ENCODE peak calls at places on chromosomes 2 and 18, in eight cellular contexts. One of them, this sample, is unnamed.

GRCh38 chr2:10566021-10566420 is 117.9 kb upstream of the ODC1 start:
- DNase-seq in activated naive CD8-positive, alpha-beta T cell treated with anti-CD3 and anti-CD28 coated beads, Interleukin-2, amount 50 U/mL, for 24 hours: no peak
- DNase-seq in RPMI7951: no peak
- DNase-seq in dorsolateral prefrontal cortex: no peak
- DNase-seq in activated T-helper 1 cell treated with anti-CD3 and anti-CD28 coated beads, Interleukin-12 subunit alpha, Interleukin-12 subunit beta, Interleukin-2, Interleukin-4 antibody, amounts not matched to agents 30 ng/mL and 10 ng/mL and 1 ng/mL, durations not matched to agents 14 hours and 24 hours and 36 hours: no peak
- DNase-seq in Caki2: no peak
- DNase-seq in spleen: no peak
- DNase-seq in DMS153: no peak
- DNase-seq in this sample: peak; percentile 57

GRCh38 chr2:10580170-10580539 is 109.6 kb downstream of the NOL10 start:
- DNase-seq in DMS153: no peak
- DNase-seq in activated naive CD8-positive, alpha-beta T cell treated with anti-CD3 and anti-CD28 coated beads, Interleukin-2, amount 50 U/mL, for 24 hours: no peak
- DNase-seq in dorsolateral prefrontal cortex: no peak
- DNase-seq in activated T-helper 1 cell treated with anti-CD3 and anti-CD28 coated beads, Interleukin-12 subunit alpha, Interleukin-12 subunit beta, Interleukin-2, Interleukin-4 antibody, amounts not matched to agents 30 ng/mL and 10 ng/mL and 1 ng/mL, durations not matched to agents 14 hours and 24 hours and 36 hours: no peak
- DNase-seq in RPMI7951: no peak
- DNase-seq in spleen: no peak
- DNase-seq in Caki2: no peak
- DNase-seq in this sample: no peak

GRCh38 chr2:159446201-159446600 is 159.7 kb upstream of the WDSUB1 start:
- DNase-seq in Caki2: no peak
- DNase-seq in DMS153: no peak
- DNase-seq in activated T-helper 1 cell treated with anti-CD3 and anti-CD28 coated beads, Interleukin-12 subunit alpha, Interleukin-12 subunit beta, Interleukin-2, Interleukin-4 antibody, amounts not matched to agents 30 ng/mL and 10 ng/mL and 1 ng/mL, durations not matched to agents 14 hours and 24 hours and 36 hours: no peak
- DNase-seq in dorsolateral prefrontal cortex: no peak
- DNase-seq in RPMI7951: no peak
- DNase-seq in activated naive CD8-positive, alpha-beta T cell treated with anti-CD3 and anti-CD28 coated beads, Interleukin-2, amount 50 U/mL, for 24 hours: no peak
- DNase-seq in spleen: no peak
- DNase-seq in this sample: no peak

GRCh38 chr2:101921319-101921960 is 70.3 kb upstream of the IL1R2 start:
- DNase-seq in DMS153: no peak
- DNase-seq in RPMI7951: no peak
- DNase-seq in Caki2: no peak
- DNase-seq in activated naive CD8-positive, alpha-beta T cell treated with anti-CD3 and anti-CD28 coated beads, Interleukin-2, amount 50 U/mL, for 24 hours: no peak
- DNase-seq in spleen: no peak
- DNase-seq in activated T-helper 1 cell treated with anti-CD3 and anti-CD28 coated beads, Interleukin-12 subunit alpha, Interleukin-12 subunit beta, Interleukin-2, Interleukin-4 antibody, amounts not matched to agents 30 ng/mL and 10 ng/mL and 1 ng/mL, durations not matched to agents 14 hours and 24 hours and 36 hours: no peak
- DNase-seq in dorsolateral prefrontal cortex: no peak
- DNase-seq in this sample: no peak

GRCh38 chr2:220574038-220574437 is 946.6 kb downstream of the SLC4A3 start:
- DNase-seq in spleen: no peak
- DNase-seq in DMS153: no peak
- DNase-seq in activated T-helper 1 cell treated with anti-CD3 and anti-CD28 coated beads, Interleukin-12 subunit alpha, Interleukin-12 subunit beta, Interleukin-2, Interleukin-4 antibody, amounts not matched to agents 30 ng/mL and 10 ng/mL and 1 ng/mL, durations not matched to agents 14 hours and 24 hours and 36 hours: no peak
- DNase-seq in activated naive CD8-positive, alpha-beta T cell treated with anti-CD3 and anti-CD28 coated beads, Interleukin-2, amount 50 U/mL, for 24 hours: no peak
- DNase-seq in dorsolateral prefrontal cortex: no peak
- DNase-seq in RPMI7951: no peak
- DNase-seq in Caki2: no peak
- DNase-seq in this sample: no peak

GRCh38 chr2:128776461-128776971 is 457.8 kb upstream of the HS6ST1 start:
- DNase-seq in activated naive CD8-positive, alpha-beta T cell treated with anti-CD3 and anti-CD28 coated beads, Interleukin-2, amount 50 U/mL, for 24 hours: no peak
- DNase-seq in Caki2: no peak
- DNase-seq in activated T-helper 1 cell treated with anti-CD3 and anti-CD28 coated beads, Interleukin-12 subunit alpha, Interleukin-12 subunit beta, Interleukin-2, Interleukin-4 antibody, amounts not matched to agents 30 ng/mL and 10 ng/mL and 1 ng/mL, durations not matched to agents 14 hours and 24 hours and 36 hours: no peak
- DNase-seq in DMS153: no peak
- DNase-seq in spleen: peak; percentile 47
- DNase-seq in RPMI7951: no peak
- DNase-seq in dorsolateral prefrontal cortex: no peak
- DNase-seq in this sample: no peak

GRCh38 chr2:230873670-230874401 is 9.1 kb downstream of the ITM2C start:
- DNase-seq in activated T-helper 1 cell treated with anti-CD3 and anti-CD28 coated beads, Interleukin-12 subunit alpha, Interleukin-12 subunit beta, Interleukin-2, Interleukin-4 antibody, amounts not matched to agents 30 ng/mL and 10 ng/mL and 1 ng/mL, durations not matched to agents 14 hours and 24 hours and 36 hours: no peak
- DNase-seq in RPMI7951: no peak
- DNase-seq in activated naive CD8-positive, alpha-beta T cell treated with anti-CD3 and anti-CD28 coated beads, Interleukin-2, amount 50 U/mL, for 24 hours: peak; percentile 47
- DNase-seq in spleen: peak; percentile 89
- DNase-seq in dorsolateral prefrontal cortex: no peak
- DNase-seq in DMS153: no peak
- DNase-seq in Caki2: no peak
- DNase-seq in this sample: no peak

GRCh38 chr2:239978381-239978780 is 46.8 kb downstream of the NDUFA10 start:
- DNase-seq in Caki2: no peak
- DNase-seq in DMS153: no peak
- DNase-seq in spleen: no peak
- DNase-seq in activated naive CD8-positive, alpha-beta T cell treated with anti-CD3 and anti-CD28 coated beads, Interleukin-2, amount 50 U/mL, for 24 hours: no peak
- DNase-seq in RPMI7951: no peak
- DNase-seq in dorsolateral prefrontal cortex: no peak
- DNase-seq in activated T-helper 1 cell treated with anti-CD3 and anti-CD28 coated beads, Interleukin-12 subunit alpha, Interleukin-12 subunit beta, Interleukin-2, Interleukin-4 antibody, amounts not matched to agents 30 ng/mL and 10 ng/mL and 1 ng/mL, durations not matched to agents 14 hours and 24 hours and 36 hours: no peak
- DNase-seq in this sample: no peak

GRCh38 chr18:46134920-46135675 is 30.9 kb downstream of the HAUS1 start:
- DNase-seq in DMS153: no peak
- DNase-seq in spleen: no peak
- DNase-seq in RPMI7951: no peak
- DNase-seq in dorsolateral prefrontal cortex: no peak
- DNase-seq in activated naive CD8-positive, alpha-beta T cell treated with anti-CD3 and anti-CD28 coated beads, Interleukin-2, amount 50 U/mL, for 24 hours: no peak
- DNase-seq in activated T-helper 1 cell treated with anti-CD3 and anti-CD28 coated beads, Interleukin-12 subunit alpha, Interleukin-12 subunit beta, Interleukin-2, Interleukin-4 antibody, amounts not matched to agents 30 ng/mL and 10 ng/mL and 1 ng/mL, durations not matched to agents 14 hours and 24 hours and 36 hours: no peak
- DNase-seq in Caki2: no peak
- DNase-seq in this sample: peak; percentile 17

GRCh38 chr2:108268001-108268400 is 20.7 kb upstream of the SULT1C2 start:
- DNase-seq in Caki2: peak; percentile 83
- DNase-seq in activated T-helper 1 cell treated with anti-CD3 and anti-CD28 coated beads, Interleukin-12 subunit alpha, Interleukin-12 subunit beta, Interleukin-2, Interleukin-4 antibody, amounts not matched to agents 30 ng/mL and 10 ng/mL and 1 ng/mL, durations not matched to agents 14 hours and 24 hours and 36 hours: no peak
- DNase-seq in spleen: no peak
- DNase-seq in DMS153: no peak
- DNase-seq in activated naive CD8-positive, alpha-beta T cell treated with anti-CD3 and anti-CD28 coated beads, Interleukin-2, amount 50 U/mL, for 24 hours: no peak
- DNase-seq in RPMI7951: peak; percentile 71
- DNase-seq in dorsolateral prefrontal cortex: no peak
- DNase-seq in this sample: peak; percentile 89

GRCh38 chr2:234881413-234882241 is 70.2 kb upstream of the SH3BP4 start:
- DNase-seq in spleen: no peak
- DNase-seq in activated naive CD8-positive, alpha-beta T cell treated with anti-CD3 and anti-CD28 coated beads, Interleukin-2, amount 50 U/mL, for 24 hours: peak; percentile 67
- DNase-seq in RPMI7951: peak; percentile 94
- DNase-seq in activated T-helper 1 cell treated with anti-CD3 and anti-CD28 coated beads, Interleukin-12 subunit alpha, Interleukin-12 subunit beta, Interleukin-2, Interleukin-4 antibody, amounts not matched to agents 30 ng/mL and 10 ng/mL and 1 ng/mL, durations not matched to agents 14 hours and 24 hours and 36 hours: peak; percentile 8
- DNase-seq in Caki2: peak; percentile 82
- DNase-seq in dorsolateral prefrontal cortex: peak; percentile 23
- DNase-seq in DMS153: no peak
- DNase-seq in this sample: peak; percentile 60

GRCh38 chr2:24102677-24103076 is 18.0 kb upstream of the TP53I3 start:
- DNase-seq in RPMI7951: no peak
- DNase-seq in DMS153: no peak
- DNase-seq in spleen: no peak
- DNase-seq in activated T-helper 1 cell treated with anti-CD3 and anti-CD28 coated beads, Interleukin-12 subunit alpha, Interleukin-12 subunit beta, Interleukin-2, Interleukin-4 antibody, amounts not matched to agents 30 ng/mL and 10 ng/mL and 1 ng/mL, durations not matched to agents 14 hours and 24 hours and 36 hours: no peak
- DNase-seq in dorsolateral prefrontal cortex: no peak
- DNase-seq in Caki2: no peak
- DNase-seq in activated naive CD8-positive, alpha-beta T cell treated with anti-CD3 and anti-CD28 coated beads, Interleukin-2, amount 50 U/mL, for 24 hours: no peak
- DNase-seq in this sample: no peak

GRCh38 chr18:48928787-48929186 is 22.0 kb downstream of the SMAD7 start:
- DNase-seq in dorsolateral prefrontal cortex: no peak
- DNase-seq in DMS153: peak; percentile 93
- DNase-seq in Caki2: peak; percentile 61
- DNase-seq in RPMI7951: peak; percentile 86
- DNase-seq in activated naive CD8-positive, alpha-beta T cell treated with anti-CD3 and anti-CD28 coated beads, Interleukin-2, amount 50 U/mL, for 24 hours: peak; percentile 80
- DNase-seq in activated T-helper 1 cell treated with anti-CD3 and anti-CD28 coated beads, Interleukin-12 subunit alpha, Interleukin-12 subunit beta, Interleukin-2, Interleukin-4 antibody, amounts not matched to agents 30 ng/mL and 10 ng/mL and 1 ng/mL, durations not matched to agents 14 hours and 24 hours and 36 hours: peak; percentile 57
- DNase-seq in spleen: peak; percentile 96
- DNase-seq in this sample: no peak

GRCh38 chr2:22485456-22485855 is 899.5 kb upstream of the KLHL29 start:
- DNase-seq in Caki2: no peak
- DNase-seq in RPMI7951: no peak
- DNase-seq in DMS153: no peak
- DNase-seq in spleen: no peak
- DNase-seq in activated T-helper 1 cell treated with anti-CD3 and anti-CD28 coated beads, Interleukin-12 subunit alpha, Interleukin-12 subunit beta, Interleukin-2, Interleukin-4 antibody, amounts not matched to agents 30 ng/mL and 10 ng/mL and 1 ng/mL, durations not matched to agents 14 hours and 24 hours and 36 hours: no peak
- DNase-seq in activated naive CD8-positive, alpha-beta T cell treated with anti-CD3 and anti-CD28 coated beads, Interleukin-2, amount 50 U/mL, for 24 hours: no peak
- DNase-seq in dorsolateral prefrontal cortex: no peak
- DNase-seq in this sample: no peak

GRCh38 chr2:237616373-237617304 is 10.7 kb upstream of the LRRFIP1 start:
- DNase-seq in Caki2: no peak
- DNase-seq in dorsolateral prefrontal cortex: no peak
- DNase-seq in RPMI7951: peak; percentile 93
- DNase-seq in activated naive CD8-positive, alpha-beta T cell treated with anti-CD3 and anti-CD28 coated beads, Interleukin-2, amount 50 U/mL, for 24 hours: no peak
- DNase-seq in spleen: no peak
- DNase-seq in activated T-helper 1 cell treated with anti-CD3 and anti-CD28 coated beads, Interleukin-12 subunit alpha, Interleukin-12 subunit beta, Interleukin-2, Interleukin-4 antibody, amounts not matched to agents 30 ng/mL and 10 ng/mL and 1 ng/mL, durations not matched to agents 14 hours and 24 hours and 36 hours: no peak
- DNase-seq in DMS153: no peak
- DNase-seq in this sample: peak; percentile 72

GRCh38 chr2:34486945-34487344 is 887.8 kb upstream of the FAM98A start:
- DNase-seq in spleen: no peak
- DNase-seq in Caki2: no peak
- DNase-seq in dorsolateral prefrontal cortex: no peak
- DNase-seq in DMS153: no peak
- DNase-seq in RPMI7951: no peak
- DNase-seq in activated naive CD8-positive, alpha-beta T cell treated with anti-CD3 and anti-CD28 coated beads, Interleukin-2, amount 50 U/mL, for 24 hours: no peak
- DNase-seq in activated T-helper 1 cell treated with anti-CD3 and anti-CD28 coated beads, Interleukin-12 subunit alpha, Interleukin-12 subunit beta, Interleukin-2, Interleukin-4 antibody, amounts not matched to agents 30 ng/mL and 10 ng/mL and 1 ng/mL, durations not matched to agents 14 hours and 24 hours and 36 hours: no peak
- DNase-seq in this sample: no peak

GRCh38 chr2:36352711-36353110 is 2.9 kb upstream of the CRIM1 start:
- DNase-seq in dorsolateral prefrontal cortex: no peak
- DNase-seq in activated T-helper 1 cell treated with anti-CD3 and anti-CD28 coated beads, Interleukin-12 subunit alpha, Interleukin-12 subunit beta, Interleukin-2, Interleukin-4 antibody, amounts not matched to agents 30 ng/mL and 10 ng/mL and 1 ng/mL, durations not matched to agents 14 hours and 24 hours and 36 hours: no peak
- DNase-seq in Caki2: peak; percentile 79
- DNase-seq in RPMI7951: peak; percentile 53
- DNase-seq in spleen: no peak
- DNase-seq in activated naive CD8-positive, alpha-beta T cell treated with anti-CD3 and anti-CD28 coated beads, Interleukin-2, amount 50 U/mL, for 24 hours: no peak
- DNase-seq in DMS153: no peak
- DNase-seq in this sample: peak; percentile 84

GRCh38 chr2:16581241-16581640 is 84.4 kb downstream of the CYRIA start:
- DNase-seq in dorsolateral prefrontal cortex: no peak
- DNase-seq in spleen: no peak
- DNase-seq in activated naive CD8-positive, alpha-beta T cell treated with anti-CD3 and anti-CD28 coated beads, Interleukin-2, amount 50 U/mL, for 24 hours: no peak
- DNase-seq in Caki2: no peak
- DNase-seq in activated T-helper 1 cell treated with anti-CD3 and anti-CD28 coated beads, Interleukin-12 subunit alpha, Interleukin-12 subunit beta, Interleukin-2, Interleukin-4 antibody, amounts not matched to agents 30 ng/mL and 10 ng/mL and 1 ng/mL, durations not matched to agents 14 hours and 24 hours and 36 hours: no peak
- DNase-seq in DMS153: no peak
- DNase-seq in RPMI7951: no peak
- DNase-seq in this sample: no peak

GRCh38 chr2:175854665-175855064 is 147.4 kb downstream of the LNPK start:
- DNase-seq in DMS153: no peak
- DNase-seq in dorsolateral prefrontal cortex: no peak
- DNase-seq in RPMI7951: peak; percentile 15
- DNase-seq in activated naive CD8-positive, alpha-beta T cell treated with anti-CD3 and anti-CD28 coated beads, Interleukin-2, amount 50 U/mL, for 24 hours: no peak
- DNase-seq in spleen: no peak
- DNase-seq in Caki2: no peak
- DNase-seq in activated T-helper 1 cell treated with anti-CD3 and anti-CD28 coated beads, Interleukin-12 subunit alpha, Interleukin-12 subunit beta, Interleukin-2, Interleukin-4 antibody, amounts not matched to agents 30 ng/mL and 10 ng/mL and 1 ng/mL, durations not matched to agents 14 hours and 24 hours and 36 hours: no peak
- DNase-seq in this sample: no peak

GRCh38 chr2:126656311-126657145 is 570 bp downstream of the GYPC start:
- DNase-seq in DMS153: no peak
- DNase-seq in activated naive CD8-positive, alpha-beta T cell treated with anti-CD3 and anti-CD28 coated beads, Interleukin-2, amount 50 U/mL, for 24 hours: peak; percentile 46
- DNase-seq in dorsolateral prefrontal cortex: no peak
- DNase-seq in Caki2: peak; percentile 47
- DNase-seq in activated T-helper 1 cell treated with anti-CD3 and anti-CD28 coated beads, Interleukin-12 subunit alpha, Interleukin-12 subunit beta, Interleukin-2, Interleukin-4 antibody, amounts not matched to agents 30 ng/mL and 10 ng/mL and 1 ng/mL, durations not matched to agents 14 hours and 24 hours and 36 hours: peak; percentile 35
- DNase-seq in RPMI7951: peak; percentile 49
- DNase-seq in spleen: peak; percentile 93
- DNase-seq in this sample: peak; percentile 14

GRCh38 chr2:66448592-66448991 is 13.7 kb downstream of the MEIS1 start:
- DNase-seq in spleen: no peak
- DNase-seq in RPMI7951: no peak
- DNase-seq in dorsolateral prefrontal cortex: no peak
- DNase-seq in DMS153: no peak
- DNase-seq in Caki2: no peak
- DNase-seq in activated T-helper 1 cell treated with anti-CD3 and anti-CD28 coated beads, Interleukin-12 subunit alpha, Interleukin-12 subunit beta, Interleukin-2, Interleukin-4 antibody, amounts not matched to agents 30 ng/mL and 10 ng/mL and 1 ng/mL, durations not matched to agents 14 hours and 24 hours and 36 hours: no peak
- DNase-seq in activated naive CD8-positive, alpha-beta T cell treated with anti-CD3 and anti-CD28 coated beads, Interleukin-2, amount 50 U/mL, for 24 hours: no peak
- DNase-seq in this sample: no peak

GRCh38 chr2:42812899-42813479 is 20.6 kb upstream of the HAAO start:
- DNase-seq in Caki2: peak; percentile 55
- DNase-seq in RPMI7951: peak; percentile 48
- DNase-seq in spleen: no peak
- DNase-seq in activated naive CD8-positive, alpha-beta T cell treated with anti-CD3 and anti-CD28 coated beads, Interleukin-2, amount 50 U/mL, for 24 hours: no peak
- DNase-seq in dorsolateral prefrontal cortex: no peak
- DNase-seq in activated T-helper 1 cell treated with anti-CD3 and anti-CD28 coated beads, Interleukin-12 subunit alpha, Interleukin-12 subunit beta, Interleukin-2, Interleukin-4 antibody, amounts not matched to agents 30 ng/mL and 10 ng/mL and 1 ng/mL, durations not matched to agents 14 hours and 24 hours and 36 hours: no peak
- DNase-seq in DMS153: peak; percentile 15
- DNase-seq in this sample: peak; percentile 32

GRCh38 chr2:25821225-25822056 is 56.8 kb downstream of the ASXL2 start:
- DNase-seq in activated naive CD8-positive, alpha-beta T cell treated with anti-CD3 and anti-CD28 coated beads, Interleukin-2, amount 50 U/mL, for 24 hours: no peak
- DNase-seq in dorsolateral prefrontal cortex: no peak
- DNase-seq in RPMI7951: peak; percentile 38
- DNase-seq in DMS153: no peak
- DNase-seq in Caki2: peak; percentile 46
- DNase-seq in activated T-helper 1 cell treated with anti-CD3 and anti-CD28 coated beads, Interleukin-12 subunit alpha, Interleukin-12 subunit beta, Interleukin-2, Interleukin-4 antibody, amounts not matched to agents 30 ng/mL and 10 ng/mL and 1 ng/mL, durations not matched to agents 14 hours and 24 hours and 36 hours: no peak
- DNase-seq in spleen: no peak
- DNase-seq in this sample: no peak

GRCh38 chr2:75592028-75592427 is 31.3 kb upstream of the EVA1A start:
- DNase-seq in Caki2: peak; percentile 90
- DNase-seq in DMS153: peak; percentile 91
- DNase-seq in RPMI7951: peak; percentile 89
- DNase-seq in activated naive CD8-positive, alpha-beta T cell treated with anti-CD3 and anti-CD28 coated beads, Interleukin-2, amount 50 U/mL, for 24 hours: no peak
- DNase-seq in activated T-helper 1 cell treated with anti-CD3 and anti-CD28 coated beads, Interleukin-12 subunit alpha, Interleukin-12 subunit beta, Interleukin-2, Interleukin-4 antibody, amounts not matched to agents 30 ng/mL and 10 ng/mL and 1 ng/mL, durations not matched to agents 14 hours and 24 hours and 36 hours: no peak
- DNase-seq in dorsolateral prefrontal cortex: no peak
- DNase-seq in spleen: no peak
- DNase-seq in this sample: peak; percentile 93

GRCh38 chr2:127059559-127059958 is 47.4 kb downstream of the BIN1 start:
- DNase-seq in activated T-helper 1 cell treated with anti-CD3 and anti-CD28 coated beads, Interleukin-12 subunit alpha, Interleukin-12 subunit beta, Interleukin-2, Interleukin-4 antibody, amounts not matched to agents 30 ng/mL and 10 ng/mL and 1 ng/mL, durations not matched to agents 14 hours and 24 hours and 36 hours: no peak
- DNase-seq in spleen: no peak
- DNase-seq in RPMI7951: no peak
- DNase-seq in Caki2: no peak
- DNase-seq in activated naive CD8-positive, alpha-beta T cell treated with anti-CD3 and anti-CD28 coated beads, Interleukin-2, amount 50 U/mL, for 24 hours: no peak
- DNase-seq in dorsolateral prefrontal cortex: no peak
- DNase-seq in DMS153: no peak
- DNase-seq in this sample: no peak

GRCh38 chr2:73297151-73297559 is 3.8 kb upstream of the EGR4 start:
- DNase-seq in Caki2: no peak
- DNase-seq in spleen: no peak
- DNase-seq in activated naive CD8-positive, alpha-beta T cell treated with anti-CD3 and anti-CD28 coated beads, Interleukin-2, amount 50 U/mL, for 24 hours: no peak
- DNase-seq in dorsolateral prefrontal cortex: no peak
- DNase-seq in RPMI7951: no peak
- DNase-seq in activated T-helper 1 cell treated with anti-CD3 and anti-CD28 coated beads, Interleukin-12 subunit alpha, Interleukin-12 subunit beta, Interleukin-2, Interleukin-4 antibody, amounts not matched to agents 30 ng/mL and 10 ng/mL and 1 ng/mL, durations not matched to agents 14 hours and 24 hours and 36 hours: no peak
- DNase-seq in DMS153: peak; percentile 44
- DNase-seq in this sample: peak; percentile 24

GRCh38 chr2:35846-36245 is 10.5 kb downstream of the FAM110C start:
- DNase-seq in activated T-helper 1 cell treated with anti-CD3 and anti-CD28 coated beads, Interleukin-12 subunit alpha, Interleukin-12 subunit beta, Interleukin-2, Interleukin-4 antibody, amounts not matched to agents 30 ng/mL and 10 ng/mL and 1 ng/mL, durations not matched to agents 14 hours and 24 hours and 36 hours: no peak
- DNase-seq in Caki2: no peak
- DNase-seq in RPMI7951: no peak
- DNase-seq in spleen: no peak
- DNase-seq in dorsolateral prefrontal cortex: no peak
- DNase-seq in activated naive CD8-positive, alpha-beta T cell treated with anti-CD3 and anti-CD28 coated beads, Interleukin-2, amount 50 U/mL, for 24 hours: no peak
- DNase-seq in DMS153: peak; percentile 54
- DNase-seq in this sample: no peak

GRCh38 chr2:7071137-7071536 is 153.9 kb downstream of the RNF144A start:
- DNase-seq in activated naive CD8-positive, alpha-beta T cell treated with anti-CD3 and anti-CD28 coated beads, Interleukin-2, amount 50 U/mL, for 24 hours: no peak
- DNase-seq in Caki2: no peak
- DNase-seq in DMS153: no peak
- DNase-seq in spleen: no peak
- DNase-seq in dorsolateral prefrontal cortex: no peak
- DNase-seq in RPMI7951: no peak
- DNase-seq in activated T-helper 1 cell treated with anti-CD3 and anti-CD28 coated beads, Interleukin-12 subunit alpha, Interleukin-12 subunit beta, Interleukin-2, Interleukin-4 antibody, amounts not matched to agents 30 ng/mL and 10 ng/mL and 1 ng/mL, durations not matched to agents 14 hours and 24 hours and 36 hours: no peak
- DNase-seq in this sample: no peak

GRCh38 chr18:69215151-69215550 is 185.5 kb upstream of the DOK6 start:
- DNase-seq in activated naive CD8-positive, alpha-beta T cell treated with anti-CD3 and anti-CD28 coated beads, Interleukin-2, amount 50 U/mL, for 24 hours: no peak
- DNase-seq in DMS153: no peak
- DNase-seq in dorsolateral prefrontal cortex: peak; percentile 18
- DNase-seq in activated T-helper 1 cell treated with anti-CD3 and anti-CD28 coated beads, Interleukin-12 subunit alpha, Interleukin-12 subunit beta, Interleukin-2, Interleukin-4 antibody, amounts not matched to agents 30 ng/mL and 10 ng/mL and 1 ng/mL, durations not matched to agents 14 hours and 24 hours and 36 hours: no peak
- DNase-seq in Caki2: no peak
- DNase-seq in RPMI7951: no peak
- DNase-seq in spleen: no peak
- DNase-seq in this sample: no peak

GRCh38 chr18:36757081-36757480 is 71.7 kb downstream of the TPGS2 start:
- DNase-seq in Caki2: peak; percentile 30
- DNase-seq in RPMI7951: peak; percentile 59
- DNase-seq in DMS153: peak; percentile 59
- DNase-seq in dorsolateral prefrontal cortex: no peak
- DNase-seq in activated naive CD8-positive, alpha-beta T cell treated with anti-CD3 and anti-CD28 coated beads, Interleukin-2, amount 50 U/mL, for 24 hours: no peak
- DNase-seq in spleen: no peak
- DNase-seq in activated T-helper 1 cell treated with anti-CD3 and anti-CD28 coated beads, Interleukin-12 subunit alpha, Interleukin-12 subunit beta, Interleukin-2, Interleukin-4 antibody, amounts not matched to agents 30 ng/mL and 10 ng/mL and 1 ng/mL, durations not matched to agents 14 hours and 24 hours and 36 hours: no peak
- DNase-seq in this sample: peak; percentile 75

GRCh38 chr2:10721344-10722251 is at the start of gene ATP6V1C2:
- DNase-seq in Caki2: peak; percentile 8
- DNase-seq in spleen: peak; percentile 80
- DNase-seq in activated T-helper 1 cell treated with anti-CD3 and anti-CD28 coated beads, Interleukin-12 subunit alpha, Interleukin-12 subunit beta, Interleukin-2, Interleukin-4 antibody, amounts not matched to agents 30 ng/mL and 10 ng/mL and 1 ng/mL, durations not matched to agents 14 hours and 24 hours and 36 hours: no peak
- DNase-seq in dorsolateral prefrontal cortex: peak; percentile 5
- DNase-seq in DMS153: peak; percentile 25
- DNase-seq in activated naive CD8-positive, alpha-beta T cell treated with anti-CD3 and anti-CD28 coated beads, Interleukin-2, amount 50 U/mL, for 24 hours: no peak
- DNase-seq in RPMI7951: no peak
- DNase-seq in this sample: no peak

GRCh38 chr2:169363570-169364150 is 1.3 kb upstream of the LRP2 start:
- DNase-seq in spleen: peak; percentile 79
- DNase-seq in dorsolateral prefrontal cortex: no peak
- DNase-seq in activated T-helper 1 cell treated with anti-CD3 and anti-CD28 coated beads, Interleukin-12 subunit alpha, Interleukin-12 subunit beta, Interleukin-2, Interleukin-4 antibody, amounts not matched to agents 30 ng/mL and 10 ng/mL and 1 ng/mL, durations not matched to agents 14 hours and 24 hours and 36 hours: peak; percentile 41
- DNase-seq in RPMI7951: no peak
- DNase-seq in activated naive CD8-positive, alpha-beta T cell treated with anti-CD3 and anti-CD28 coated beads, Interleukin-2, amount 50 U/mL, for 24 hours: peak; percentile 60
- DNase-seq in Caki2: no peak
- DNase-seq in DMS153: no peak
- DNase-seq in this sample: no peak